ENCODE peak calls at places on chromosomes 1 and 21, in five cellular contexts. One of them, this sample, is unnamed.
A peak's percentile ranks its signal among the peaks of the same experiment; 100 is the strongest.

GRCh38 chr1:151058682-151059341 is 610 bp downstream of the CDC42SE1 start:
- DNase-seq in RWPE1: peak; percentile 88
- DNase-seq in suprapubic skin: peak; percentile 83
- DNase-seq in NCI-H510A: peak; percentile 84
- DNase-seq in osteocyte: no peak
- DNase-seq in this sample: no peak

GRCh38 chr1:53294557-53294956 is 33.3 kb downstream of the LRP8 start:
- DNase-seq in RWPE1: peak; percentile 64
- DNase-seq in NCI-H510A: no peak
- DNase-seq in suprapubic skin: no peak
- DNase-seq in osteocyte: no peak
- DNase-seq in this sample: no peak

GRCh38 chr1:51768971-51769601 is 109.4 kb downstream of the NRDC start:
- DNase-seq in RWPE1: peak; percentile 48
- DNase-seq in NCI-H510A: no peak
- DNase-seq in osteocyte: no peak
- DNase-seq in suprapubic skin: no peak
- DNase-seq in this sample: no peak

GRCh38 chr1:246157516-246157915 is 349.6 kb downstream of the SMYD3 start:
- DNase-seq in osteocyte: no peak
- DNase-seq in suprapubic skin: no peak
- DNase-seq in NCI-H510A: no peak
- DNase-seq in RWPE1: no peak
- DNase-seq in this sample: no peak

GRCh38 chr1:81797701-81798100 is 3.0 kb upstream of the ADGRL2 start:
- DNase-seq in NCI-H510A: no peak
- DNase-seq in RWPE1: no peak
- DNase-seq in suprapubic skin: no peak
- DNase-seq in osteocyte: no peak
- DNase-seq in this sample: no peak

GRCh38 chr1:116203936-116204335 is 92.7 kb downstream of the MAB21L3 start:
- DNase-seq in RWPE1: no peak
- DNase-seq in suprapubic skin: no peak
- DNase-seq in osteocyte: no peak
- DNase-seq in NCI-H510A: no peak
- DNase-seq in this sample: no peak

GRCh38 chr21:44650973-44651675 is 3.3 kb downstream of the KRTAP12-4 start:
- DNase-seq in suprapubic skin: no peak
- DNase-seq in RWPE1: no peak
- DNase-seq in NCI-H510A: no peak
- DNase-seq in osteocyte: peak; percentile 56
- DNase-seq in this sample: no peak

GRCh38 chr1:202644219-202645096 is 65.8 kb downstream of the SYT2 start:
- DNase-seq in RWPE1: no peak
- DNase-seq in osteocyte: no peak
- DNase-seq in NCI-H510A: no peak
- DNase-seq in suprapubic skin: no peak
- DNase-seq in this sample: no peak

GRCh38 chr1:113984710-113985109 is 5.4 kb downstream of the OLFML3 start:
- DNase-seq in suprapubic skin: no peak
- DNase-seq in RWPE1: no peak
- DNase-seq in NCI-H510A: peak; percentile 61
- DNase-seq in osteocyte: no peak
- DNase-seq in this sample: no peak

GRCh38 chr1:33735624-33736023 is 128.3 kb upstream of the HMGB4 start:
- DNase-seq in NCI-H510A: no peak
- DNase-seq in osteocyte: no peak
- DNase-seq in RWPE1: peak; percentile 11
- DNase-seq in suprapubic skin: no peak
- DNase-seq in this sample: no peak

GRCh38 chr1:108913105-108913948 is 36.5 kb downstream of the GPSM2 start:
- DNase-seq in RWPE1: no peak
- DNase-seq in suprapubic skin: no peak
- DNase-seq in osteocyte: no peak
- DNase-seq in NCI-H510A: no peak
- DNase-seq in this sample: no peak

GRCh38 chr1:61387829-61388228 is 305.5 kb downstream of the NFIA start:
- DNase-seq in suprapubic skin: no peak
- DNase-seq in NCI-H510A: no peak
- DNase-seq in RWPE1: no peak
- DNase-seq in osteocyte: no peak
- DNase-seq in this sample: no peak

GRCh38 chr1:184270556-184270955 is 116.3 kb upstream of the C1orf21 start:
- DNase-seq in suprapubic skin: no peak
- DNase-seq in RWPE1: no peak
- DNase-seq in NCI-H510A: no peak
- DNase-seq in osteocyte: no peak
- DNase-seq in this sample: no peak

GRCh38 chr1:36087233-36088123 is 1.2 kb upstream of the ADPRS start:
- DNase-seq in RWPE1: no peak
- DNase-seq in suprapubic skin: peak; percentile 65
- DNase-seq in osteocyte: peak; percentile 80
- DNase-seq in NCI-H510A: no peak
- DNase-seq in this sample: no peak

GRCh38 chr1:66733348-66734017 is 18.8 kb upstream of the DYNLT5 start:
- DNase-seq in suprapubic skin: no peak
- DNase-seq in NCI-H510A: no peak
- DNase-seq in osteocyte: no peak
- DNase-seq in RWPE1: peak; percentile 18
- DNase-seq in this sample: no peak

GRCh38 chr21:26708223-26708800 is 135.2 kb upstream of the CYYR1 start:
- DNase-seq in RWPE1: no peak
- DNase-seq in suprapubic skin: no peak
- DNase-seq in osteocyte: no peak
- DNase-seq in NCI-H510A: no peak
- DNase-seq in this sample: no peak

GRCh38 chr1:21340230-21340564 is 49.9 kb upstream of the ECE1 start:
- DNase-seq in suprapubic skin: peak; percentile 82
- DNase-seq in osteocyte: no peak
- DNase-seq in NCI-H510A: peak; percentile 55
- DNase-seq in RWPE1: no peak
- DNase-seq in this sample: no peak

GRCh38 chr1:21762022-21762404 is 20.9 kb downstream of the USP48 start:
- DNase-seq in suprapubic skin: no peak
- DNase-seq in NCI-H510A: no peak
- DNase-seq in RWPE1: no peak
- DNase-seq in osteocyte: peak; percentile 46
- DNase-seq in this sample: no peak

GRCh38 chr1:24221246-24221645 is 34.2 kb upstream of the IFNLR1 start:
- DNase-seq in RWPE1: no peak
- DNase-seq in suprapubic skin: no peak
- DNase-seq in NCI-H510A: no peak
- DNase-seq in osteocyte: no peak
- DNase-seq in this sample: no peak

GRCh38 chr1:17369466-17369865 is 2.5 kb upstream of the PADI6 start:
- DNase-seq in suprapubic skin: no peak
- DNase-seq in RWPE1: peak; percentile 89
- DNase-seq in NCI-H510A: no peak
- DNase-seq in osteocyte: no peak
- DNase-seq in this sample: no peak

GRCh38 chr1:50978852-50979781 is 9.1 kb downstream of the CDKN2C start:
- DNase-seq in RWPE1: no peak
- DNase-seq in NCI-H510A: no peak
- DNase-seq in osteocyte: no peak
- DNase-seq in suprapubic skin: no peak
- DNase-seq in this sample: no peak

GRCh38 chr1:74534241-74534640 is 21.8 kb upstream of the LRRC53 start:
- DNase-seq in osteocyte: no peak
- DNase-seq in NCI-H510A: no peak
- DNase-seq in suprapubic skin: no peak
- DNase-seq in RWPE1: no peak
- DNase-seq in this sample: no peak

GRCh38 chr1:153348511-153349362 is at the start of gene PGLYRP4:
- DNase-seq in suprapubic skin: no peak
- DNase-seq in NCI-H510A: no peak
- DNase-seq in RWPE1: no peak
- DNase-seq in osteocyte: peak; percentile 57
- DNase-seq in this sample: no peak

GRCh38 chr21:42298237-42298636 is 17.0 kb downstream of the TFF3 start:
- DNase-seq in osteocyte: no peak
- DNase-seq in RWPE1: peak; percentile 26
- DNase-seq in NCI-H510A: no peak
- DNase-seq in suprapubic skin: no peak
- DNase-seq in this sample: no peak

GRCh38 chr1:64623750-64624445 is 121.0 kb upstream of the RAVER2 start:
- DNase-seq in suprapubic skin: no peak
- DNase-seq in osteocyte: no peak
- DNase-seq in NCI-H510A: no peak
- DNase-seq in RWPE1: peak; percentile 76
- DNase-seq in this sample: no peak

GRCh38 chr1:20792177-20792576 is 5.1 kb upstream of the HP1BP3 start:
- DNase-seq in RWPE1: no peak
- DNase-seq in osteocyte: no peak
- DNase-seq in suprapubic skin: no peak
- DNase-seq in NCI-H510A: no peak
- DNase-seq in this sample: no peak

GRCh38 chr1:87330954-87331318 is 2.3 kb downstream of the LMO4 start:
- DNase-seq in suprapubic skin: no peak
- DNase-seq in NCI-H510A: no peak
- DNase-seq in RWPE1: no peak
- DNase-seq in osteocyte: no peak
- DNase-seq in this sample: no peak

GRCh38 chr1:181255270-181255929 is 166.9 kb downstream of the IER5 start:
- DNase-seq in suprapubic skin: no peak
- DNase-seq in osteocyte: peak; percentile 36
- DNase-seq in RWPE1: peak; percentile 88
- DNase-seq in NCI-H510A: no peak
- DNase-seq in this sample: no peak

GRCh38 chr1:31617917-31618746 is 643 bp downstream of the HCRTR1 start:
- DNase-seq in NCI-H510A: peak; percentile 16
- DNase-seq in RWPE1: peak; percentile 33
- DNase-seq in suprapubic skin: no peak
- DNase-seq in osteocyte: no peak
- DNase-seq in this sample: no peak

GRCh38 chr1:64000021-64000420 is 203.4 kb upstream of the UBE2U start:
- DNase-seq in osteocyte: no peak
- DNase-seq in NCI-H510A: no peak
- DNase-seq in RWPE1: peak; percentile 31
- DNase-seq in suprapubic skin: no peak
- DNase-seq in this sample: no peak

GRCh38 chr21:16455978-16456377 is 726.2 kb downstream of the USP25 start:
- DNase-seq in osteocyte: no peak
- DNase-seq in RWPE1: no peak
- DNase-seq in NCI-H510A: no peak
- DNase-seq in suprapubic skin: no peak
- DNase-seq in this sample: no peak

GRCh38 chr1:43493661-43494450 is 36.8 kb upstream of the PTPRF start:
- DNase-seq in NCI-H510A: no peak
- DNase-seq in suprapubic skin: no peak
- DNase-seq in osteocyte: no peak
- DNase-seq in RWPE1: no peak
- DNase-seq in this sample: no peak

GRCh38 chr1:36829951-36830350 is 204.4 kb downstream of the GRIK3 start:
- DNase-seq in NCI-H510A: peak; percentile 100
- DNase-seq in suprapubic skin: no peak
- DNase-seq in RWPE1: no peak
- DNase-seq in osteocyte: no peak
- DNase-seq in this sample: no peak

GRCh38 chr1:183247066-183247465 is 61.0 kb downstream of the LAMC2 start:
- DNase-seq in suprapubic skin: no peak
- DNase-seq in RWPE1: no peak
- DNase-seq in osteocyte: peak; percentile 53
- DNase-seq in NCI-H510A: no peak
- DNase-seq in this sample: no peak

GRCh38 chr1:69029649-69030048 is 532.8 kb upstream of the DEPDC1 start:
- DNase-seq in suprapubic skin: no peak
- DNase-seq in RWPE1: no peak
- DNase-seq in NCI-H510A: no peak
- DNase-seq in osteocyte: no peak
- DNase-seq in this sample: no peak